ENCODE peak calls at places on chromosomes 13 and 19, in nine cellular contexts. D, K, T, A, M, V, H, E and P are unnamed samples.

GRCh38 chr13:48873598-48873997 is 102.1 kb upstream of the FNDC3A start:
- DNase-seq in D (peak; percentile 76), K (peak; percentile 68), T (peak; percentile 18), A (peak; percentile 63), M (no peak), V (no peak), H (no peak), E (no peak), P (no peak)

GRCh38 chr19:4577020-4577782 is 17.7 kb upstream of the SEMA6B start:
- DNase-seq in D (peak; percentile 69), K (peak; percentile 39), T (no peak), A (peak; percentile 47), M (peak; percentile 8), V (peak; percentile 55), H (no peak), E (no peak), P (no peak)

GRCh38 chr19:38708413-38709024 is 35.8 kb downstream of the CAPN12 start:
- DNase-seq in D (no peak), K (peak; percentile 40), T (no peak), A (no peak), M (no peak), V (no peak), H (no peak), E (no peak), P (no peak)

GRCh38 chr19:888615-889385 is 4.2 kb downstream of the MED16 start:
- DNase-seq in D (no peak), K (no peak), T (no peak), A (no peak), M (no peak), V (no peak), H (no peak), E (no peak), P (no peak)

GRCh38 chr13:20156711-20157110 is 4.1 kb downstream of the GJA3 start:
- DNase-seq in D (no peak), K (no peak), T (peak; percentile 55), A (no peak), M (no peak), V (no peak), H (no peak), E (no peak), P (no peak)

GRCh38 chr19:6572217-6572616 is 18.7 kb downstream of the CD70 start:
- DNase-seq in D (peak; percentile 9), K (no peak), T (no peak), A (no peak), M (no peak), V (no peak), H (no peak), E (no peak), P (no peak)

GRCh38 chr19:7497292-7497691 is 8.5 kb upstream of the PEX11G start:
- DNase-seq in D (peak; percentile 78), K (peak; percentile 50), T (peak; percentile 72), A (no peak), M (no peak), V (no peak), H (no peak), E (peak; percentile 34), P (no peak)

GRCh38 chr13:31161583-31162150 is at the start of gene HSPH1:
- DNase-seq in D (peak; percentile 98), K (peak; percentile 99), T (peak; percentile 98), A (peak; percentile 95), M (peak; percentile 99), V (peak; percentile 94), H (peak; percentile 91), E (peak; percentile 95), P (peak; percentile 99)

GRCh38 chr13:96018135-96018534 is 35.1 kb downstream of the UGGT2 start:
- DNase-seq in D (no peak), K (no peak), T (no peak), A (no peak), M (no peak), V (no peak), H (no peak), E (no peak), P (no peak)

GRCh38 chr19:17965370-17966114 is 1.4 kb upstream of the KCNN1 start:
- DNase-seq in D (no peak), K (no peak), T (peak; percentile 36), A (no peak), M (peak; percentile 80), V (no peak), H (no peak), E (no peak), P (no peak)

GRCh38 chr13:101455863-101456262 is 3.4 kb downstream of the ITGBL1 start:
- DNase-seq in D (peak; percentile 33), K (peak; percentile 95), T (no peak), A (peak; percentile 90), M (peak; percentile 34), V (no peak), H (no peak), E (no peak), P (no peak)

DNA sequence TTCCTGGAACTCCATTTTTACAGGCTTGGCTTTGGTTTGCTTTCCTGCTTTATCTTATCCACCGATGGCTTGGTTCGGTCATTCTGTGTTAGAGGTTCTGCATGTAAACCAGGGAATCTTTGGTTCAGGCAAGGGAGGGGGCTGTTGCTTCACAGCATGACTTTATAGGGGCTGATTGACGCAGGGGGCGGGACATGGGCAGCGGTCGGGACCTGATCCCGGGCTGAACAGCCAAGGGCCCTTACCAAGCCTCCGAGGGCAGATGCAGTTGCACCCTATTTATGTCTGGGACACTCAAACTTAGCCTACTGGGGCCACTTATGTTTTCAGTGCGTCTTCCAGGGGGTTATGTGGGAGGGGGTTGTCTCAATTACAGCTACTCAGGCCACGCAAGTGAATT is 312.4 kb downstream of the ZNF536 start:
- DNase-seq in D (peak; percentile 24), K (no peak), T (no peak), A (no peak), M (no peak), V (no peak), H (no peak), E (no peak), P (no peak)
- H2AFZ ChIP-seq in D (peak overlapping the region; percentile 92), K (no peak overlapping the region), T (no peak overlapping the region), A (no peak overlapping the region), M (no peak overlapping the region), V (no peak overlapping the region), H (no peak overlapping the region), E (no peak overlapping the region), P (no peak overlapping the region)

DNA sequence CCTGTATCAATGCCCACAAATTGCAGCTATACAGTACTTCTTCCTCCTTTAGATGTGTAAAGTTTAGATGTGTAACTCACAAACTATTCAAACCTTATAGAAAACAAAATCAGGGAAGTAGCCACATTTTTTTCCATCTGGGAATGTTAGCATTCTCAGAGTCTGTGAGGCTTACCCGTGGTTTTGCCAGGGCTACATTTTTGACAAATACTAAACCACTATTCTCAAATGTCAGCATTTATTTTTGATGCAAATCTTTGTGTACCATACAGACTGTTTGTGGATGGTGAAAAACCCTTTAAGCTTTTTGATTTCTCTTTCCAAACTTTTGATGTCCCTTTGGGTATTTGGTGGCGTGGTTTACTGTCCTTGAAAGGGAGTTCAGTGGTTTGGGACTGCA is 216.4 kb downstream of the POSTN start:
- DNase-seq in D (no peak), K (no peak), T (no peak), A (no peak), M (no peak), V (no peak), H (no peak), E (no peak), P (no peak)
- TF ChIP-seq EZH2phosphoT487 in D (no peak), K (no peak), T (no peak), A (no peak), M (no peak), V (no peak), H (no peak), E (no peak), P (no peak)

GRCh38 chr19:13172335-13173128 is 22.3 kb downstream of the IER2 start:
- DNase-seq in D (no peak), K (peak; percentile 92), T (no peak), A (peak; percentile 98), M (peak; percentile 76), V (peak; percentile 74), H (no peak), E (no peak), P (no peak)
- H2AFZ ChIP-seq in D (no peak overlapping the region), K (peak overlapping the region; percentile 66), T (no peak overlapping the region), A (peak overlapping the region; percentile 27), M (no peak overlapping the region), V (peak overlapping the region; percentile 61), H (no peak overlapping the region), E (peak overlapping the region; percentile 38), P (peak overlapping the region; percentile 3)

GRCh38 chr13:51243227-51243626 is 21.0 kb downstream of the FAM124A start:
- DNase-seq in D (peak; percentile 88), K (no peak), T (peak; percentile 72), A (no peak), M (no peak), V (no peak), H (no peak), E (no peak), P (no peak)
- TF ChIP-seq EZH2phosphoT487 in D (no peak), K (no peak), T (no peak), A (no peak), M (no peak), V (no peak), H (no peak), E (no peak), P (no peak)

GRCh38 chr13:52450793-52451116 is 321 bp upstream of the VPS36 start:
- DNase-seq in D (no peak), K (no peak), T (no peak), A (no peak), M (no peak), V (no peak), H (no peak), E (no peak), P (no peak)
- H2AFZ ChIP-seq in D (no peak overlapping the region), K (peak overlapping the region; percentile 44), T (peak overlapping the region; percentile 87), A (peak overlapping the region; percentile 70), M (no peak overlapping the region), V (no peak overlapping the region), H (no peak overlapping the region), E (no peak overlapping the region), P (peak overlapping the region; percentile 25)

DNA sequence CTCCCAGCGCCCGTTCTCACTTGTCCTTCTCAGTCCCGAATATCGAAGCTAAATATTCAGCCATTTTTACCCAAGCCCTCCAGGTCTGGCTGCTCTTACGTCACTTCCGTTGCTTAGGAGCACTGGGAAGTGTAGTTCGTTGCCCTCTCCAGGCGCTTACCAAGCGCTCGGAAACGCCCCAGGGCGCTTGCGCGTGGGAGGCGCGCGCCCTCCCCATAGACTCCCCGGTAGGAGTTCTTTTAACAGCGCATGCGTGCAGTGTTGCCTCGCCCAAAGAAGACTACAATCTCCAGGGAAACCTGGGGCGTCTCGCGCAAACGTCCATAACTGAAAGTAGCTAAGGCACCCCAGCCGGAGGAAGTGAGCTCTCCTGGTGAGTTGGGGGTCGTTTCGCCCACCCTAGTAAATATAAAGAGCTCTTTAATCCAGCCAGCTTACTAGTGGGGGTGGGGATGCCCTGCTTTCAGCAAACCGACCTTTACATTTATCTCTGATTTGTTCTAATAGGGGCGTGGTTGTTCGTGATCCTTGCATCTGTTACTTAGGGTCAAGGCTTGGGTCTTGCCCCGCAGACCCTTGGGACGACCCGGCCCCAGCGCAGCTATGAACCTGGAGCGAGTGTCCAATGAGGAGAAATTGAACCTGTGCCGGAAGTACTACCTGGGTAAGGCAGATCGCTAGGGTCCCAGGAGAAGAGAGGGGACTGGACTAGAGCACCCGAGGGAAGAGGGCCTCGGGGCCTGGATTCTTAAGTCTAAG is at the start of the genes PSENEN and U2AF1L4:
- DNase-seq in D (peak; percentile 99), K (peak; percentile 100), T (peak; percentile 100), A (peak; percentile 98), M (peak; percentile 100), V (peak; percentile 86), H (peak; percentile 99), E (peak; percentile 99), P (peak; percentile 100)
- TF ChIP-seq EZH2phosphoT487 in D (no peak), K (no peak), T (no peak), A (no peak), M (no peak), V (no peak), H (no peak), E (no peak), P (no peak)